ENCODE peak calls at places on chromosomes 6 and 20, in six cellular contexts. K, L, A, I, Y and X are unnamed samples.

GRCh38 chr20:37901667-37902503 is 1.0 kb upstream of the VSTM2L start:
- DNase-seq in A (peak; percentile 45), K (peak; percentile 27), L (peak; percentile 53), Y (peak; percentile 4), I (peak; percentile 61), X (peak; percentile 80)

GRCh38 chr6:90406142-90406794 is 109.6 kb upstream of the BACH2 start:
- DNase-seq in A (no peak), K (no peak), I (peak; percentile 35), Y (peak; percentile 32), L (no peak), X (no peak)

GRCh38 chr6:11653028-11653583 is 115.6 kb downstream of the TMEM170B start:
- DNase-seq in Y (no peak), L (no peak), I (peak; percentile 15), A (no peak), K (no peak), X (no peak)

GRCh38 chr6:159473844-159474243 is 219.2 kb downstream of the SOD2 start:
- DNase-seq in L (no peak), I (no peak), K (no peak), Y (no peak), A (no peak), X (no peak)

GRCh38 chr6:5457036-5457435 is 195.7 kb downstream of the FARS2 start:
- DNase-seq in L (no peak), K (peak; percentile 29), I (no peak), Y (no peak), A (peak; percentile 83), X (no peak)

GRCh38 chr6:64505312-64505711 is 869.7 kb downstream of the PHF3 start:
- DNase-seq in Y (no peak), K (no peak), I (peak; percentile 29), L (no peak), A (no peak), X (peak; percentile 36)

GRCh38 chr6:158969148-158969547 is 30.9 kb downstream of the RSPH3 start:
- DNase-seq in Y (no peak), K (no peak), I (no peak), L (no peak), A (no peak), X (no peak)

GRCh38 chr6:166502453-166502852 is 84.0 kb downstream of the RAMACL start:
- DNase-seq in Y (no peak), K (no peak), L (no peak), I (no peak), A (no peak), X (no peak)

GRCh38 chr6:21294144-21294543 is 299.4 kb upstream of the SOX4 start:
- DNase-seq in K (no peak), L (no peak), Y (no peak), A (no peak), I (no peak), X (no peak)

GRCh38 chr6:52049252-52050050 is 38.0 kb downstream of the PKHD1 start:
- DNase-seq in A (no peak), I (peak; percentile 33), L (no peak), Y (peak; percentile 32), K (no peak), X (peak; percentile 58)

GRCh38 chr6:1787894-1788293 is 178.2 kb downstream of the FOXC1 start:
- DNase-seq in A (no peak), L (no peak), I (no peak), K (peak; percentile 55), Y (no peak), X (no peak)

GRCh38 chr6:169965239-169965638 is 213.8 kb downstream of the ERMARD start:
- DNase-seq in A (no peak), Y (no peak), I (no peak), K (peak; percentile 2), L (no peak), X (no peak)

GRCh38 chr6:166402582-166403277 is 20.0 kb upstream of the MPC1 start:
- DNase-seq in A (no peak), K (no peak), Y (no peak), I (no peak), L (no peak), X (no peak)

GRCh38 chr6:89974776-89975175 is 80.5 kb downstream of the GJA10 start:
- DNase-seq in Y (no peak), A (no peak), K (no peak), L (no peak), I (no peak), X (no peak)

GRCh38 chr6:111478749-111479148 is 4.3 kb downstream of the REV3L start:
- DNase-seq in L (no peak), I (peak; percentile 28), K (no peak), A (no peak), Y (peak; percentile 35), X (peak; percentile 63)

GRCh38 chr6:7542065-7542877 is 800 bp downstream of the DSP start:
- DNase-seq in I (no peak), A (no peak), K (peak; percentile 53), L (peak; percentile 49), Y (no peak), X (peak; percentile 12)

GRCh38 chr6:7544597-7544996 is 3.1 kb downstream of the DSP start:
- DNase-seq in A (no peak), K (no peak), I (no peak), L (no peak), Y (no peak), X (no peak)

GRCh38 chr6:7541175-7542064 is at the start of gene DSP:
- DNase-seq in Y (peak; percentile 48), L (peak; percentile 89), A (no peak), I (peak; percentile 96), K (peak; percentile 95), X (peak; percentile 37)

GRCh38 chr6:7543761-7544424 is 2.4 kb downstream of the DSP start:
- DNase-seq in L (no peak), I (no peak), Y (no peak), K (peak; percentile 56), A (no peak), X (peak; percentile 15)

GRCh38 chr6:7542878-7543394 is 1.5 kb downstream of the DSP start:
- DNase-seq in I (peak; percentile 93), Y (peak; percentile 56), K (peak; percentile 91), L (peak; percentile 85), A (no peak), X (no peak)
- TF ChIP-seq POLR2A in I (peak; percentile 67), Y (no peak), K (peak; percentile 83), L (no peak), A (no peak), X (no peak)

DNA sequence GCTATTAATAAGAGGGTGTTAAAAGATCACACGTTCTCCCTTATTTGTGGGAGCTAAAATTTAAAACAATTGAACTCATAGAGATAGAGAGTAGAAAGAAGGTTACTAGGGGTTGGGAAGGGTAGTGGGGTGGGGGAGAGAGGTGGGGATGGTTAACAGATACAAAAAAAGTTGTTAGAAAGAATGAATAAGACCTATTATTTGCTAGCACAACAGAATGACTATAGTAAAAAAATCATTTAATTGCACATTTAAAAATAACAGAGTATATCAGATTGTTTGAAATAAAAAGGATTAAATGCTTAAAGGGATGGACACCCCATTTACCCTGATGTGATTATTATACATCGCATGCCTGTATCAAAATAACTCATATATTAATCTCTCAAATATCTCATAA is 43.3 kb upstream of the STMND1 start:
- DNase-seq in I (no peak), A (no peak), Y (no peak), L (no peak), K (no peak), X (no peak)
- TF ChIP-seq POLR2A in I (no peak), A (no peak), Y (no peak), L (no peak), K (no peak), X (no peak)

GRCh38 chr6:15253107-15254073 is 7.5 kb downstream of the JARID2 start:
- DNase-seq in I (no peak), K (no peak), Y (no peak), L (no peak), A (no peak), X (no peak)
- TF ChIP-seq POLR2A in I (no peak), K (no peak), Y (no peak), L (no peak), A (no peak), X (no peak)

GRCh38 chr6:7888587-7889357 is 21.8 kb downstream of the TXNDC5 start:
- DNase-seq in A (no peak), I (no peak), Y (no peak), L (no peak), K (no peak), X (no peak)
- TF ChIP-seq POLR2A in A (no peak), I (no peak), Y (no peak), L (no peak), K (no peak), X (no peak)

DNA sequence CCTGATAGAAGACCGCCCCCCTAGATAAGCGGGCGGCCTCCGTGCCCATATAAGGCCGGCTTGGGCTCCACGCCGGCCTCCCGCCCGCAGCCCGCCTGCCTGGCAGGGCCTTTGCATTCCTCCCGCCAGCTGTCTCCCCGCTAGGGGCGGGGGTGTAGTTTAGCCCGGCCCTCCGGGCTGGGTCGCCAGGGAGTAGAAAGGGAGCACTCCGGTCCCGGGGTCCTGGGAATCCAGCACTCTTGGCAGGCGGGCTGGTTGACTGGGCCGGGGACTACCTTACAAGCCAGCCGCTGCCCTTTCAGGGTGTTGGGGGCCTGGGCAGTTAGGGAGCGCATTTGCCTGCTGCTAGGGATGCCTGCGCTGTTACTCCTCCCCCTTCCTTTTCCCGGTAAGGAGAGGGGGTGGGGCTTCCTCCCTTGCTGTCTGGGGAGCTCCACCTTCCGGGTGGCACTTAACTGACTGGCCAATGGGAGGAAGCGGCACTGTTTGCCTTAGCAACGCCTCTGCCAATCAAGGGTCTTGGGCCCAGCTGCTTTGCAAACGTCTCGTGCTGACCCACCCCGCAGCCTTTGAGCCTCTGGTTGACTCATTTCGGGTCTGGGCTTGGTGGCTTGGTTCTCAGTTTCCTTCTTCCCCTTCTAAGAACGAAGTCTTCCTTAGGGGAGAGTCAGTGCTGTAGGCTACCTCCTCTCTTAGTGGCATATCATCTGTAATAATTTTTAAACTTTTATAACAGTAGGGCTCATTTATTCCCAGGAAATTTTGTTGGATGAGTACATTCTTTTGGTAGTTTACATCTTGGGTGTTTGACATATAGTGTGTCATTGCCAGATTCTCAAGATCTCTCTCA is 3.4 kb downstream of the SRF start:
- DNase-seq in L (peak; percentile 97), A (peak; percentile 99), I (peak; percentile 99), Y (peak; percentile 94), K (peak; percentile 98), X (peak; percentile 98)
- TF ChIP-seq POLR2A in L (no peak), A (peak; percentile 64), I (peak; percentile 60), Y (no peak), K (peak; percentile 68), X (peak; percentile 77)

DNA sequence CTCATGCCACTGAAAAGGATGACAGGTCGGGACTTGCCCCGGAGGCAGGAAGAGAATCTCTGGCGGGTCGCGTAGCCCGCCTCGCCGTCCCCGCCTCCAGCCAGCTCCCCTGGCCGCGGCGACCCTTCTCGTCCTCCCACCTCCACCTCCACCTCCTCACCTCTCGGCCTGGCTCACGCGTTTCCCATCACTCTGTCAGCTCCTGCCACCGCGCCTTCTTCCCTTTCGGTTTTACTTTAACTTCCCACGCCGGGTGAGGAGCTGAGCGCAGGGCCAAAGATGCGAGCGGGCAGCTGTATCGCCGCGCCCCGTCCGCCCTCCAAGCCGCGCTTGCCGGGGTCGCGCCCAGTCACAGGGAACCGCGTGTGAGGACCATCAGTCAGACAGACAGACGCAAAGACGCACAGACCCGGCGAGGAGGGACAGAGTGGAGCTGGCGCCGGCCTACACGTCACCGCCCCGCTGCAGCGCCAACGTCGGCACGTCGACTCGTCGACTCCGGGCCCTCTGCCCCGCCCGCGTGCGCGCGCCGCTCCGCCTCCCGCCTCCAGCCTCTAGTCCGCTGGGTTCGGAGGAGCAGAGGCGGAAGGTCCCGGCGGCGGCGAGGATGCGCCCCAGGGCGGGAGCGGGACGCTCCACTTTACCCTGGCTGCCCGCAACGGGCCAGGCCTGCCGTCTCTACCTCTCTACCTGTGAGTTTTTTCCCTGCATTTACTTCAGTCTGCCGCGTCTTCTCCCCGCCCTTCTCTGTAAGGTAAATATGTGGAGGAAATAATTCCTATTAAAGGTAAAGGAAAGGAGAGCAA is at the start of gene ASCC3:
- DNase-seq in K (peak; percentile 94), I (peak; percentile 78), A (peak; percentile 87), Y (peak; percentile 75), L (peak; percentile 93), X (peak; percentile 96)
- TF ChIP-seq POLR2A in K (peak; percentile 79), I (peak; percentile 73), A (peak; percentile 48), Y (peak; percentile 94), L (no peak), X (peak; percentile 96)